ENCODE peak calls at places on chromosomes 1 and 21, in four cellular contexts. S is IMR-90, B is SK-N-SH, Z is mesendoderm. R is an unnamed sample. For H3K36me3, the result is how much of the 10 kb centered on the place peaks cover.

GRCh38 chr1:111851552-111851951 is 95.9 kb downstream of the DDX20 start:
- DNase-seq in S (no peak), B (no peak), Z (peak), R (no peak)

GRCh38 chr1:219973221-219973620 is 44.9 kb upstream of the SLC30A10 start:
- DNase-seq in S (no peak), B (no peak), Z (no peak), R (no peak)

GRCh38 chr1:2151252-2151651 is 43.3 kb downstream of the FAAP20 start:
- DNase-seq in S (no peak), B (no peak), Z (no peak), R (no peak)

GRCh38 chr1:203167026-203167912 is 8.4 kb downstream of the MYBPH start:
- DNase-seq in S (no peak), B (no peak), Z (peak), R (peak)

GRCh38 chr1:9321480-9321849 is 28.8 kb downstream of the SPSB1 start:
- DNase-seq in S (peak), B (no peak), Z (peak), R (no peak)

GRCh38 chr1:203534526-203534925 is 40.6 kb downstream of the OPTC start:
- DNase-seq in S (peak), B (no peak), Z (no peak), R (no peak)

GRCh38 chr1:193614817-193615216 is 428.4 kb upstream of the B3GALT2 start:
- DNase-seq in S (peak), B (no peak), Z (peak), R (no peak)

GRCh38 chr1:19704247-19705113 is 39.8 kb downstream of the HTR6 start:
- DNase-seq in S (peak), B (peak), Z (peak), R (peak)

GRCh38 chr1:24503870-24504523 is 1.4 kb downstream of the RCAN3 start:
- DNase-seq in S (no peak), B (no peak), Z (no peak), R (no peak)

GRCh38 chr1:33517596-33518250 is 45.3 kb downstream of the ZSCAN20 start:
- DNase-seq in S (peak), B (no peak), Z (no peak), R (no peak)

GRCh38 chr1:21156019-21156418 is 20.7 kb downstream of the EIF4G3 start:
- DNase-seq in S (no peak), B (no peak), Z (no peak), R (no peak)

GRCh38 chr1:22131875-22132486 is 10.9 kb downstream of the WNT4 start:
- DNase-seq in S (no peak), B (peak), Z (peak), R (no peak)

GRCh38 chr1:164240081-164240480 is 318.9 kb upstream of the PBX1 start:
- DNase-seq in S (no peak), B (no peak), Z (peak), R (no peak)

GRCh38 chr1:40945491-40945973 is 34.0 kb upstream of the CTPS1 start:
- DNase-seq in S (peak), B (no peak), Z (no peak), R (no peak)

GRCh38 chr1:109482242-109482641 is 1.5 kb upstream of the ATXN7L2 start:
- DNase-seq in S (no peak), B (no peak), Z (peak), R (no peak)

GRCh38 chr1:231803353-231803752 is 176.8 kb downstream of the DISC1 start:
- DNase-seq in S (peak), B (no peak), Z (no peak), R (no peak)

GRCh38 chr1:231796141-231796540 is 169.6 kb downstream of the DISC1 start:
- DNase-seq in S (no peak), B (no peak), Z (no peak), R (no peak)

GRCh38 chr1:231799363-231799986 is 172.9 kb downstream of the DISC1 start:
- DNase-seq in S (peak), B (no peak), Z (peak), R (no peak)

DNA sequence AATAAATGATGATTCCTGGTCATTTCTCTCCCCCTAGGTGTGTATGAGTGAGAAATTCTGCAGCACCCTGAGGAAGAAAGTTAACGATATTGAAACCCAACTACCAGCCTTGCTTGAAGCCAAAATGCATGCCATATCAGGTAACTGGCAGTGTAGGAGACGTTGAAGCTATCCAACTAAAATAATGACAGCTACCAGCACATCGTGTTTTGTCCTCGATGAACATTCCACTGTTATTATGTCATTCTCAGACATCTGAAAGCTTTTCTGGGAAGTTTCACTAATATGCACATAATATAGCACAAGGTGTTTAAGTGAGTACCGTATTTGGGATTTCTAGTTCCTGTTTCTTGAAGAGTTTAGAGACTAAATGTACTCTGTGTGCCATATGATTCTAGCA is 173.5 kb downstream of the DISC1 start:
- DNase-seq in S (no peak), B (no peak), Z (no peak), R (no peak)
- H3K9ac ChIP-seq in S (no peak), B (no peak), Z (no peak), R (no peak)

DNA sequence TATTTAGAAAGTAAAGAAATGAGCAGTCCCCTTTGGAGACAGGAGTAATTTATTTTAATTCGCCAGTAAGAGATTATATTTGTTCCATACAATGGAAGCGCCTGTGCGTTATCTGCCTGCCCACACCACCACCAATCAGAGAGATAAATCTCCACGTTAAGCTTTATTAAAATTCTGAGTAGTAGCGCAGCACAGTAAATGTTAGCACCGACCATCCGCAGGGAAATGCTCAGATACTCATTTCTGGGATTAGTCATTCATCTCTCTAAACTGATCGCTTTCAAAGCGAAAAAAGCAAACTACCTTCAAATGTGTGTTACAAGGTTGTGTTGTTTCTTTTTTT is 1.2 kb downstream of the ETS2 start:
- DNase-seq in S (peak), B (peak), Z (no peak), R (no peak)
- H3K27ac ChIP-seq in S (peak), B (peak), Z (peak), R (peak)

DNA sequence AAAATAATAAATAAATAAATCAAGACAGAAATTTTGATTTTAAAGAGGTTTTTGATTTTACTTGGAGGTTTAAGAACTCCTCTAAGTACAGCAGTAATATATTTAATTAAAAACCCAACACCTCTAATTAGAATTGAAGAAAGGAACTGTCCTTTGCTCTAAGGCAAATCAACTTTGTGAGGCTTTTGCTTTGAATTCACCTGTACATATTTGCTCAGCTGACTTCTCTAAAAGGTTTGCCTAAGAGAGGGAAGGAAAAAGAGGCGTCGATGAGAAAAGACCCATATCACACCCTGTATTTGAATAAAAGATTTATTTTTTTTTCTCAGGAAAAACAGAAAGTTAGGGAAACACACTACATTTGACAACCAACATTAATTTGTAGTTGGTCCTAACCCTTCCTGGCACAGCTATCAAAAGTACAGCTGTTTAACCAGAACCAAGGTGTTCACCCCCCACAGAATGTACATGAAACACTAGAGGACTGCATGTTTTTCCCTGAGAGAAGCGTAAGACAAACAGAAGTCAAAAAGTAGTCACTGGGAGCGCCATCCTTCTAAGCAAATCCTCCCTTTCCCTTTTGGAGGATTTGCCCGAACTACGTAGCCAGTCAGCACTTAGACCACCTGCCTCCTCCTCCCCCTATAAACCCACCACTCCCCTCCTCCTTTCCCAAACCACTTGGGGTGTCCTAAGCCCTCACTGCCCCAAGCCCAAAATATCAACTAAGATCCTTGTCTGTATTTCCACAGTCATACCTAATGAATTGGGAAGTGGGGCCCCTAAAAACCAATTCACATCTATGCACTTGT is 4.9 kb downstream of the MCL1 start:
- DNase-seq in S (no peak), B (no peak), Z (no peak), R (no peak)
- H3K36me3 ChIP-seq in S (half or more), B (half or more), Z (under half), R (half or more)

DNA sequence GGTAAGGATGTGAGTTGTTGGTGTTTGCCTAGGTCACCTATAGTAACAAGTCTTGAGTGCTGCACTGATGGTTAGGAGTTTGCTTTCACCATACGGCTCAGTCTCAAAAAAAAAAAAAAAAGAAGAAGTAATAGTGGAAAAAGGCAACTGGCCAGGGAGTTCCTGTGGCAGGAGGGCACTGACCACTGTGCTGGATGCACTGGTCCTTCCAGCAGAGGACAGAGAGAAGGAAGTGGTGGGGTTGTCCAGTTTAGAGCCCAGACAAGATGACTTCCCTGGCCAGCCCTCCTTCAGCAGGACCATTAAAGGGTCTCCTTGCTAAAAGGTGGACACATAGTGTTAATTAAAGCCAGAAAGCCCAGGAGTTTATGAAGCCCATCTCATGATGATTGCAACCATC is 11.9 kb upstream of the PTCH2 start:
- DNase-seq in S (no peak), B (no peak), Z (no peak), R (no peak)
- H3K9ac ChIP-seq in S (no peak), B (no peak), Z (no peak), R (no peak)

GRCh38 chr21:28727809-28728208 is 264.9 kb downstream of the LTN1 start:
- DNase-seq in S (no peak), B (no peak), Z (no peak), R (no peak)
- H3K27ac ChIP-seq in S (no peak), B (no peak), Z (no peak), R (no peak)

GRCh38 chr1:32035119-32035518 is 21.5 kb downstream of the KHDRBS1 start:
- DNase-seq in S (no peak), B (no peak), Z (no peak), R (no peak)
- H3K36me3 ChIP-seq in S (under half), B (half or more), Z (under half), R (under half)